ENCODE peak calls at places on chromosomes 7 and 10, in seven cellular contexts. F is transverse colon, H is SK-N-SH, Q is esophagus muscularis mucosa, J is H1, S is A549, P is K562. Z is an unnamed sample.

GRCh38 chr7:104950754-104951153 is 63.3 kb upstream of the KMT2E start:
- DNase-seq in F (no peak), H (no peak), Q (no peak), J (no peak), S (no peak), P (no peak), Z (no peak)

GRCh38 chr7:142516038-142516501 is 233.2 kb upstream of the PRSS1 start:
- DNase-seq in F (peak; percentile 45), H (peak; percentile 69), Q (no peak), J (peak; percentile 56), S (peak; percentile 71), P (peak; percentile 80), Z (no peak)

GRCh38 chr7:36018816-36019484 is 134.1 kb upstream of the EEPD1 start:
- DNase-seq in F (no peak), H (no peak), Q (no peak), J (no peak), S (no peak), P (no peak), Z (no peak)

GRCh38 chr7:70618020-70618551 is 513.9 kb upstream of the GALNT17 start:
- DNase-seq in F (no peak), H (no peak), Q (no peak), J (no peak), S (no peak), P (no peak), Z (no peak)

GRCh38 chr10:24957624-24958435 is 5.4 kb upstream of the PRTFDC1 start:
- DNase-seq in F (no peak), H (no peak), Q (peak; percentile 5), J (no peak), S (peak; percentile 45), P (no peak), Z (no peak)

GRCh38 chr7:40700653-40701475 is 566.1 kb downstream of the SUGCT start:
- DNase-seq in F (no peak), H (no peak), Q (no peak), J (no peak), S (no peak), P (no peak), Z (no peak)

GRCh38 chr10:12825255-12825654 is 176.3 kb downstream of the CCDC3 start:
- DNase-seq in F (no peak), H (no peak), Q (no peak), J (no peak), S (no peak), P (no peak), Z (no peak)

GRCh38 chr10:13993169-13993568 is 337.6 kb downstream of the FRMD4A start:
- DNase-seq in F (no peak), H (no peak), Q (no peak), J (no peak), S (no peak), P (no peak), Z (peak; percentile 87)

GRCh38 chr10:97689637-97690036 is 2.6 kb upstream of the AVPI1 start:
- DNase-seq in F (no peak), H (no peak), Q (no peak), J (no peak), S (peak; percentile 89), P (peak; percentile 60), Z (no peak)

GRCh38 chr7:103149808-103150180 is 895 bp upstream of the NAPEPLD start:
- DNase-seq in F (no peak), H (no peak), Q (no peak), J (no peak), S (no peak), P (no peak), Z (no peak)

GRCh38 chr10:20740128-20740527 is 157.0 kb downstream of the NEBL start:
- DNase-seq in F (no peak), H (peak; percentile 19), Q (no peak), J (no peak), S (no peak), P (no peak), Z (no peak)

GRCh38 chr10:33377658-33378025 is 43.2 kb upstream of the NRP1 start:
- DNase-seq in F (no peak), H (no peak), Q (no peak), J (no peak), S (no peak), P (no peak), Z (no peak)

GRCh38 chr10:124417846-124418725 is 637 bp downstream of the OAT start:
- DNase-seq in F (peak; percentile 52), H (peak; percentile 83), Q (no peak), J (peak; percentile 77), S (peak; percentile 51), P (peak; percentile 60), Z (peak; percentile 85)

GRCh38 chr7:21920931-21921330 is 24.8 kb downstream of the CDCA7L start:
- DNase-seq in F (no peak), H (no peak), Q (no peak), J (no peak), S (no peak), P (no peak), Z (no peak)

GRCh38 chr10:119652361-119652760 is 1.2 kb downstream of the BAG3 start:
- DNase-seq in F (no peak), H (no peak), Q (no peak), J (no peak), S (peak; percentile 68), P (peak; percentile 65), Z (no peak)

GRCh38 chr7:151071032-151071866 is 9.4 kb downstream of the FASTK start:
- DNase-seq in F (no peak), H (no peak), Q (no peak), J (no peak), S (no peak), P (no peak), Z (no peak)

GRCh38 chr7:142383826-142384507 is 126.1 kb upstream of the PRSS58 start:
- DNase-seq in F (no peak), H (no peak), Q (no peak), J (no peak), S (no peak), P (no peak), Z (no peak)

GRCh38 chr10:127157506-127158205 is 38.7 kb downstream of the INSYN2A start:
- DNase-seq in F (no peak), H (no peak), Q (no peak), J (no peak), S (no peak), P (no peak), Z (no peak)

GRCh38 chr7:82335927-82336326 is 107.7 kb downstream of the CACNA2D1 start:
- DNase-seq in F (no peak), H (peak; percentile 77), Q (no peak), J (no peak), S (peak; percentile 28), P (peak; percentile 6), Z (no peak)

GRCh38 chr7:94907420-94908203 is at the start of gene PPP1R9A:
- DNase-seq in F (peak; percentile 61), H (peak; percentile 82), Q (no peak), J (peak; percentile 83), S (peak; percentile 78), P (no peak), Z (peak; percentile 66)

GRCh38 chr7:20395094-20395493 is 64.4 kb downstream of the ITGB8 start:
- DNase-seq in F (no peak), H (no peak), Q (no peak), J (no peak), S (no peak), P (no peak), Z (no peak)

GRCh38 chr7:94003446-94004023 is 620 bp downstream of the BET1 start:
- DNase-seq in F (no peak), H (no peak), Q (no peak), J (no peak), S (no peak), P (no peak), Z (no peak)

GRCh38 chr7:135193615-135194081 is 17.7 kb downstream of the WDR91 start:
- DNase-seq in F (no peak), H (no peak), Q (no peak), J (no peak), S (no peak), P (no peak), Z (no peak)

GRCh38 chr7:110372685-110373084 is 718.2 kb upstream of the LRRN3 start:
- DNase-seq in F (no peak), H (no peak), Q (no peak), J (no peak), S (no peak), P (no peak), Z (no peak)
- TF ChIP-seq EP300 in F (no peak), H (no peak), Q (no peak), J (no peak), S (no peak), P (no peak), Z (no peak)

DNA sequence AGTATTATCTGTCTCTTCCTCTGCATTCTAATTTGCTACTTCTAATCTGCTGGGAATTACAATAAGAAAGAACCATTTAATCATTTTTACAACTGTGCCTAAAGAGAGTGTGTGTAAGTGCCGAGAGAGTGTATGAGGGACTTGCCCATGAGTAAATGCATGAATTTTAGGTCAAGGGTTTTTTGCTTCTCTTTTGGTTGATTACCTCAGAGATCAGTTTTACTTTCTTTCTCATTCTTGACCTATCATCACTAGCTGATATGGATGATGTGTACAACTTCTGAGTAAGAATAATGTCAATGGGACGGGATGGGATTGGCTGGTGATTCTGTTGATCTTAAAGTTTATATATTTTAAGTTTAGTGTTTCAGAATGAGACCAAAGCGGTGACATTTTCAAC is 47.8 kb downstream of the IKZF1 start:
- DNase-seq in F (no peak), H (no peak), Q (no peak), J (no peak), S (no peak), P (no peak), Z (no peak)
- TF ChIP-seq EP300 in F (no peak), H (no peak), Q (no peak), J (no peak), S (no peak), P (no peak), Z (no peak)

DNA sequence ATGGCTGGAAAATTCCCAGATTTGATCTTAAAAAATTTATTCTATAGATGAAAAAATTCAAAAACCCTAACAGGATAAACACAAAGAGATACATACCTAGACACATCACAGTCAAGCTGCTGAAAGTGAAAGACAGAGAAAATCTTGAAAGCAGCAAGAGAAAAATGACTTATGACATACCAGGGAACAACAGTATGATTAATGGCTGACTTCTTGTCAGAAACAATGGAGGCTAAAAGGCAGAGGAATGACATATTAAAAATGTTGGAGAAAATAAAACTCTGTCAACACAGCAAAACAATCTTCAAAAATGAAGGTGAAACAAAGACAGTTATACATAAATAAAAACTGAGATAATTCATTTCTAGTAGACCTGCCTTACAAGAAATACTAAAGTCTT is 442.7 kb downstream of the IPMK start:
- DNase-seq in F (no peak), H (no peak), Q (no peak), J (no peak), S (no peak), P (no peak), Z (no peak)
- TF ChIP-seq EP300 in F (no peak), H (no peak), Q (no peak), J (no peak), S (no peak), P (no peak), Z (no peak)

DNA sequence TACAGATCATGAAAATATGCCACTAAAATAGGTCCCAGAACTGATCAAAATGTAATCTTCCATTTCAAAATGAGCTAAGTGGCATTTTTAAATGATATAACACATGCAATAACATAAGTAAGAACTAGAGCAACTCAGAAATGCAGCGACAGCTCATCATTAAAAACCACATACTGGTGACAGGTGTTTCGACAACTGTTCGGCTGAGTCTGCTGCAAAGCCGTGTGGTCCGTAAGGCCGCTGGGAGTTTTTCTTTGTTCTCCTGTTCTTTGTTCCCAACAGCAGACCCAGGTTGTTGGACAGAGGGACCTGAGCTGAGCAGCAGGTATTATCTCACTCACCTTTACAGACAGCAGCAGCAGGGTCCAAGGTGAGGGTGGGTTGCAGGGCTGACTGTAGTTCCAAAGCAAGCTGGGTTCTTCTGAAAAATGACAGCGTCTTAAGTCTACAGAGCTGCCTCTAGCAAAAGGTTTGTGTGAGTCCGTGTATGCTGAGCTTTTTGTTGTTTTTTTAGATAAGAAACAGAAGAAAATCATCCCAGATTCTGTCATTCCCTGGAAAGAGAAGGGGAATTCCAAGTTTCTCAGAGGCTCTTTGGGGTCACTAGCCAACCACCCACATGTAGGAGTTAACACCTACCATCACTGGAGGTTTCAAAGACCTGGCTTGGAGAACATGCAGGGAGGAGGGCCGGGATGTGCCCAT is 45.4 kb upstream of the MACROH2A2 start:
- DNase-seq in F (no peak), H (no peak), Q (no peak), J (no peak), S (no peak), P (no peak), Z (no peak)
- TF ChIP-seq EP300 in F (no peak), H (no peak), Q (no peak), J (no peak), S (no peak), P (no peak), Z (no peak)